ENCODE peak calls at places on chromosomes 2 and 18, in four cellular contexts. M is B cell, T is HepG2, C is A549. F is an unnamed sample.

GRCh38 chr2:196131949-196132925 is 39.1 kb downstream of the STK17B start:
- DNase-seq in M (no peak), T (no peak), C (no peak), F (peak)

GRCh38 chr2:196876364-196876763 is 50.1 kb downstream of the PGAP1 start:
- DNase-seq in M (no peak), T (no peak), C (no peak), F (no peak)

GRCh38 chr18:73099759-73100158 is 232.0 kb upstream of the NETO1 start:
- DNase-seq in M (no peak), T (no peak), C (no peak), F (no peak)

GRCh38 chr2:142112648-142113278 is 18.1 kb downstream of the LRP1B start:
- DNase-seq in M (no peak), T (no peak), C (no peak), F (no peak)

GRCh38 chr2:138531913-138532312 is 30.3 kb downstream of the SPOPL start:
- DNase-seq in M (no peak), T (no peak), C (no peak), F (no peak)

GRCh38 chr2:43038720-43039099 is 187.7 kb downstream of the ZFP36L2 start:
- DNase-seq in M (no peak), T (no peak), C (no peak), F (no peak)

GRCh38 chr2:88265352-88265960 is 95.3 kb downstream of the THNSL2 start:
- DNase-seq in M (no peak), T (peak), C (peak), F (no peak)

GRCh38 chr2:21428754-21429153 is 305.0 kb downstream of the TDRD15 start:
- DNase-seq in M (no peak), T (no peak), C (no peak), F (no peak)

GRCh38 chr18:3211236-3211992 is 8.4 kb downstream of the MYOM1 start:
- DNase-seq in M (no peak), T (peak), C (no peak), F (no peak)

DNA sequence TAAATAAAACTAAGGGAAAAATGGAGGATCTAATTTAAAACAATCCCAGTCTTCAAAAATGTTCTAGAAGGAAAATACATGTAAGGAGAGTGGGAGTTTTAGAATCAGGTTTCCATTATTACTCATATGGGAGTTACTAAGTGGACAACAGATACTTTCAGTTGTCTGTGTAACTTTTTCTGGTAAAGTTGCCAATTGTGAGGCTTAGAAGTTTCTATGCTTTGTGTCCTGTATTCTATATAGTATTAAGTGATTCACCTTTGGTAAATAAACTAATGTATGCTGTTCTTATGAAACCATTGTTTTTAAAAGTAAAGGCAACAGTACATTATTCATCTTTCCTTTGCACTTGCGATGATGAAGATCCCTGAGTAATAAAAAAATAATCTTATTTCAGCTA is 274.9 kb downstream of the NR4A2 start:
- DNase-seq in M (no peak), T (no peak), C (no peak), F (no peak)
- TF ChIP-seq CTCF in M (no peak), T (no peak), C (no peak), F (no peak)

DNA sequence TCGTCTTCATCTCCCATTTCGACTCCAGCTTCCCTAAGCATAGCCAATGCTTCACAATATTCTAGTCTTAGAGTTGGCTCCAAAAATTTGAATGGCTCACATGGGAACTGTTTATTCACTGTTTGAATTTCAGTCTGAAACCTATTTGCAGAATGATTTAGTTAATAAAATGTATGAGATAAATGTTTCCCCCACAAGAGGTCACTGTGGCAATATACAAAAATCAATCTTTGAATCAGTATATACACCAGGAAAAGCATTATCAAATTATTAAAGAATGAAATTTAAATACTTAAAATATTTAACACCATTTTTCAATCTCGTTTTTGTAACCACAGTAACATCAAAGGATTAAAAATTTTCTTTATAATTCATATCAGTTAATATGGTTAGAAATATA is 40.0 kb upstream of the MCM6 start:
- DNase-seq in M (no peak), T (peak), C (peak), F (no peak)
- TF ChIP-seq CTCF in M (peak), T (peak), C (peak), F (peak)

GRCh38 chr2:161307676-161308075 is 549 bp upstream of the PSMD14 start:
- DNase-seq in M (no peak), T (no peak), C (no peak), F (no peak)

GRCh38 chr2:161308178-161308955 is at the start of gene PSMD14:
- DNase-seq in M (peak), T (peak), C (peak), F (peak)

GRCh38 chr2:161303535-161304050 is 4.6 kb upstream of the PSMD14 start:
- DNase-seq in M (no peak), T (no peak), C (no peak), F (no peak)

DNA sequence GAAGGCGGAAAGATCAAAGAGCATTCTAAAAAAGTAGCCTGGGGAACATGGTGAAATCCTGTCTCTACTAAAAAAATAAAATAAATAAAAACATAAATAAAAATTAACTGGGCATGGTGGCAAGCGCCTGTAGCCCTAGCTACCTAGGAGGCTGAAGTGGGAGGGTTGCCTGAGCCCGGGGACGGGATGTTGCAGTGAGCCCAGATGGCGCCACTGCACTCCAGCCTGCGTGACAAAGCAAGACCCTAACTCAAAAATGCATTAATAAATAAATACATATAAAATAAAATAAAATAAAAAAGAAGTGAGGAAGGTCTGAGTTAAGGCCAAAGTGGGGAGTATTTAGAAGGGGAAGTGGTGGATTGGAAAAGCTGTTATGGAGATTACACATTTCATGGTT is 1.3 kb upstream of the PSMD14 start:
- DNase-seq in M (no peak), T (no peak), C (no peak), F (no peak)
- TF ChIP-seq CTCF in M (no peak), T (peak), C (no peak), F (no peak)

GRCh38 chr2:216006164-216006663 is 7.1 kb downstream of the MREG start:
- DNase-seq in M (no peak), T (no peak), C (no peak), F (no peak)
- TF ChIP-seq CTCF in M (no peak), T (no peak), C (no peak), F (no peak)

GRCh38 chr2:191218292-191218898 is 26.8 kb upstream of the MYO1B start:
- DNase-seq in M (peak), T (peak), C (peak), F (peak)
- TF ChIP-seq CTCF in M (peak), T (peak), C (peak), F (peak)